ENCODE peak calls at places on chromosomes 4 and X, in four cellular contexts. T is activated T-helper 17 cell treated with anti-CD3 and anti-CD28 coated beads, Interleukin-2, amount 50 U/mL, for 72 hours; N is naive thymus-derived CD8-positive, alpha-beta T cell; V is left lung. S is an unnamed sample.

GRCh38 chr4:26075588-26075987 is 161.6 kb downstream of the SMIM20 start:
- ATAC-seq in V (no peak), T (peak; percentile 9), N (no peak), S (no peak)

GRCh38 chrX:15985937-15986336 is 131.3 kb upstream of the AP1S2 start:
- ATAC-seq in T (peak; percentile 98), V (no peak), N (no peak), S (no peak)

GRCh38 chr4:82479562-82479961 is 49.2 kb downstream of the ENOPH1 start:
- ATAC-seq in N (no peak), T (no peak), V (no peak), S (no peak)

GRCh38 chrX:150990910-150991309 is 7.8 kb downstream of the HMGB3 start:
- ATAC-seq in N (no peak), V (no peak), T (no peak), S (no peak)

GRCh38 chr4:108738307-108738706 is 24.5 kb downstream of the ETNPPL start:
- ATAC-seq in T (peak; percentile 32), V (no peak), N (no peak), S (no peak)

GRCh38 chrX:45046417-45046816 is 154.3 kb downstream of the DIPK2B start:
- ATAC-seq in V (no peak), T (no peak), N (no peak), S (no peak)

GRCh38 chrX:69959712-69960111 is 90.0 kb downstream of the AWAT2 start:
- ATAC-seq in T (no peak), N (no peak), V (no peak), S (no peak)

GRCh38 chr4:87051121-87051713 is 116.4 kb downstream of the AFF1 start:
- ATAC-seq in V (no peak), N (no peak), T (no peak), S (no peak)

GRCh38 chr4:3492741-3493719 is 29.9 kb downstream of the DOK7 start:
- ATAC-seq in V (no peak), T (no peak), N (no peak), S (no peak)

GRCh38 chr4:112284662-112285411 is 867 bp downstream of the TIFA start:
- ATAC-seq in T (no peak), N (no peak), V (peak; percentile 41), S (peak; percentile 28)

GRCh38 chrX:39893417-39894338 is 204.1 kb downstream of the BCOR start:
- ATAC-seq in N (no peak), V (no peak), T (no peak), S (no peak)

GRCh38 chr4:157127571-157127970 is 51.6 kb downstream of the GLRB start:
- ATAC-seq in T (no peak), V (no peak), N (no peak), S (no peak)

GRCh38 chr4:99574530-99575314 is at the start of gene MTTP:
- ATAC-seq in T (no peak), V (no peak), N (no peak), S (no peak)

GRCh38 chr4:98685225-98686045 is 27.0 kb upstream of the TSPAN5 start:
- ATAC-seq in T (no peak), N (peak; percentile 66), V (no peak), S (no peak)

GRCh38 chr4:48939785-48940184 is 33.2 kb upstream of the OCIAD2 start:
- ATAC-seq in T (no peak), N (no peak), V (peak; percentile 71), S (no peak)

GRCh38 chr4:117835566-117835965 is 198.7 kb upstream of the NDST3 start:
- ATAC-seq in V (no peak), N (no peak), T (no peak), S (no peak)

GRCh38 chrX:110118535-110118934 is 115.6 kb downstream of the TMEM164 start:
- ATAC-seq in T (no peak), N (no peak), V (no peak), S (no peak)

GRCh38 chr4:155578726-155579385 is 87.8 kb upstream of the GUCY1A1 start:
- ATAC-seq in N (no peak), T (no peak), V (no peak), S (no peak)

GRCh38 chr4:156191382-156191781 is 237.7 kb upstream of the CTSO start:
- ATAC-seq in N (no peak), V (no peak), T (no peak), S (no peak)

GRCh38 chr4:32790803-32791202 is 2070.6 kb downstream of the PCDH7 start:
- ATAC-seq in T (no peak), N (no peak), V (no peak), S (no peak)

GRCh38 chrX:48467331-48467761 is 2.7 kb downstream of the SLC38A5 start:
- ATAC-seq in N (no peak), T (no peak), V (peak; percentile 32), S (no peak)

GRCh38 chr4:138090918-138091659 is 151.1 kb downstream of the SLC7A11 start:
- ATAC-seq in N (no peak), T (no peak), V (peak; percentile 64), S (no peak)

GRCh38 chr4:17680559-17680958 is 66.1 kb downstream of the MED28 start:
- ATAC-seq in N (no peak), V (no peak), T (no peak), S (no peak)

GRCh38 chr4:128854433-128854832 is 44.9 kb downstream of the JADE1 start:
- ATAC-seq in V (no peak), N (peak; percentile 99), T (peak; percentile 86), S (no peak)

GRCh38 chr4:28278676-28279075 is 1418.0 kb downstream of the STIM2 start:
- ATAC-seq in T (no peak), N (no peak), V (no peak), S (no peak)

S was measured in gastroesophageal sphincter.